ENCODE peak calls at places on chromosome X, in four cellular contexts. One of them, this sample, is unnamed.

GRCh38 chrX:106952988-106953387 is 32.8 kb downstream of the CLDN2 start:
- DNase-seq in GM12865: no peak
- DNase-seq in heart left ventricle: no peak
- DNase-seq in breast epithelium: no peak
- DNase-seq in this sample: no peak

GRCh38 chrX:1911401-1912131 is 296.7 kb downstream of the ASMT start:
- DNase-seq in GM12865: no peak
- DNase-seq in heart left ventricle: no peak
- DNase-seq in breast epithelium: no peak
- DNase-seq in this sample: no peak

GRCh38 chrX:93932471-93933220 is 258.6 kb downstream of the FAM133A start:
- DNase-seq in GM12865: no peak
- DNase-seq in heart left ventricle: no peak
- DNase-seq in breast epithelium: no peak
- DNase-seq in this sample: no peak

GRCh38 chrX:64205441-64205734 is at the start of gene AMER1:
- DNase-seq in GM12865: no peak
- DNase-seq in heart left ventricle: no peak
- DNase-seq in breast epithelium: no peak
- DNase-seq in this sample: no peak

GRCh38 chrX:155216940-155217450 is 735 bp downstream of the VBP1 start:
- DNase-seq in GM12865: peak
- DNase-seq in heart left ventricle: no peak
- DNase-seq in breast epithelium: no peak
- DNase-seq in this sample: no peak

GRCh38 chrX:57156397-57157049 is 19.3 kb upstream of the SPIN2A start:
- DNase-seq in GM12865: peak
- DNase-seq in heart left ventricle: no peak
- DNase-seq in breast epithelium: no peak
- DNase-seq in this sample: no peak

GRCh38 chrX:105845661-105846060 is 23.3 kb downstream of the NRK start:
- DNase-seq in GM12865: no peak
- DNase-seq in heart left ventricle: no peak
- DNase-seq in breast epithelium: no peak
- DNase-seq in this sample: no peak

GRCh38 chrX:102964941-102965340 is 27.9 kb downstream of the RAB40AL start:
- DNase-seq in GM12865: no peak
- DNase-seq in heart left ventricle: no peak
- DNase-seq in breast epithelium: no peak
- DNase-seq in this sample: no peak

GRCh38 chrX:150616179-150616862 is 47.9 kb downstream of the MTM1 start:
- DNase-seq in GM12865: peak
- DNase-seq in heart left ventricle: no peak
- DNase-seq in breast epithelium: no peak
- DNase-seq in this sample: no peak

GRCh38 chrX:136063340-136064079 is 78.3 kb downstream of the SLC9A6 start:
- DNase-seq in GM12865: peak
- DNase-seq in heart left ventricle: no peak
- DNase-seq in breast epithelium: no peak
- DNase-seq in this sample: no peak

GRCh38 chrX:76520273-76521054 is 93.0 kb downstream of the MAGEE1 start:
- DNase-seq in GM12865: no peak
- DNase-seq in heart left ventricle: no peak
- DNase-seq in breast epithelium: no peak
- DNase-seq in this sample: no peak
- TF ChIP-seq CTCF in GM12865: no peak
- TF ChIP-seq CTCF in heart left ventricle: no peak
- TF ChIP-seq CTCF in breast epithelium: no peak
- TF ChIP-seq CTCF in this sample: no peak

DNA sequence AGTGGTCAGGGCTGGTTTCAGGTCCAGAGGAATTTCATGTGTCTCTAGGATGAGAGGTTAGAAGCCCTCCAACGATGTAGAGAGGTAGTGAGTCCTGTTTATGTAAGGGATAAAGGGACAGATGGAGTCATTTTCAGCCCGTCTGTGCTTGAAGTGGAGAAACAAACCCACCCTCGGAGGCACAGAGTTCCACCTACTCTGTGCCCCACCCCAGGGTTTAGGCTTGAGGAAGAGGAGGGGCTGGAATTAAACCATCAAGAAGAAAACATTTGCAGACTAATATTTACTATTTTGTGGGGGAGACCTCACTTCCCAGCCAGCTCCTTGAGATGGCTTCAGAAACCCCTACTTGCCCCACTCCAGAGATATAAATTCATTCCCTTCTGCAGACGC is 857 bp upstream of the GNL3L start:
- DNase-seq in GM12865: no peak
- DNase-seq in heart left ventricle: no peak
- DNase-seq in breast epithelium: no peak
- DNase-seq in this sample: no peak
- H3K4me3 ChIP-seq in GM12865: peak
- H3K4me3 ChIP-seq in heart left ventricle: peak
- H3K4me3 ChIP-seq in breast epithelium: peak
- H3K4me3 ChIP-seq in this sample: no peak

DNA sequence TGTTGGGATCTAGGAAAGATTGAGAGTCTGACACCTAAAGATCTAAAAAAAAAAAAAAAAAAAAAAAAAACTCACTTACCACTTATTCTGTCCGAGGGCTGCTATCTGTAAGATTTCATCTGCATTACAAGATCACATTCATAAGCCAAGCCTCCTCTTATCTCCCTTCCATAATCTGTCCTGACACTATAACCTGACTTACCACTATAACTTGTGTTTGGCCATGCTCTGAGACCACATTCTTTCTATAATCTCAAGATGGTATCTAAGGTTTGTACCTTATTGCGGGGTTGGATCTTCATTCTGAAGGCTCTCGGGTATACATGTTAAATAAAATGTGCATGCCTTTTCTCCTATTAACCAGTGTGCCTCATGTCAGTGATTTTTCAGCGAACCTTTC is 144.4 kb downstream of the MAGEB17 start:
- DNase-seq in GM12865: no peak
- DNase-seq in heart left ventricle: no peak
- DNase-seq in breast epithelium: no peak
- DNase-seq in this sample: no peak
- TF ChIP-seq CTCF in GM12865: no peak
- TF ChIP-seq CTCF in heart left ventricle: no peak
- TF ChIP-seq CTCF in breast epithelium: no peak
- TF ChIP-seq CTCF in this sample: no peak

GRCh38 chrX:38561126-38561868 is at the start of gene TSPAN7:
- DNase-seq in GM12865: peak
- DNase-seq in heart left ventricle: peak
- DNase-seq in breast epithelium: peak
- DNase-seq in this sample: peak

GRCh38 chrX:38558681-38559080 is 2.7 kb upstream of the TSPAN7 start:
- DNase-seq in GM12865: no peak
- DNase-seq in heart left ventricle: no peak
- DNase-seq in breast epithelium: no peak
- DNase-seq in this sample: no peak

GRCh38 chrX:38560776-38561125 is 591 bp upstream of the TSPAN7 start:
- DNase-seq in GM12865: peak
- DNase-seq in heart left ventricle: no peak
- DNase-seq in breast epithelium: no peak
- DNase-seq in this sample: peak

GRCh38 chrX:38561951-38562719 is 793 bp downstream of the TSPAN7 start:
- DNase-seq in GM12865: no peak
- DNase-seq in heart left ventricle: peak
- DNase-seq in breast epithelium: no peak
- DNase-seq in this sample: no peak

DNA sequence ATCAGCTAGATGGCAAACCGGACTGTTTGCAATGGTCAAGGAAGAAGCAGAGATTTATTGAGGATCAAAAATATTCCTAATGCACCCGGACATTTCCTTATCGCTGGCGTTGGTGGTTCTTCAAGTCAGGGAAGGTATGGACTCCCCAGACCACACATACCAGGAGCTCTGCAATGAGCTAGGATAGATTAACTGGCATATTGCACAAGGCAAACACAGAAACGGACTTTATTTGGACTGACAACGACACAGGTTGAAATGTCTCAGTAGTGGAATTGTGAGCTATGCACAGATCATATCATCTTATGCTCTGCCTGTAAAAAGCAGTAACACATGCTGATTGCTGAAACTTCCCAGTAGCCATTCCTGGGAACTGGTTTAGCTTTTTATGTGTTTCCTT is 1.7 kb downstream of the TSPAN7 start:
- DNase-seq in GM12865: no peak
- DNase-seq in heart left ventricle: no peak
- DNase-seq in breast epithelium: no peak
- DNase-seq in this sample: no peak
- H3K4me3 ChIP-seq in GM12865: no peak
- H3K4me3 ChIP-seq in heart left ventricle: peak
- H3K4me3 ChIP-seq in breast epithelium: peak
- H3K4me3 ChIP-seq in this sample: no peak